ENCODE peak calls at places on chromosomes 5 and 9, in five cellular contexts. Z, A, I, M and N are unnamed samples.

GRCh38 chr5:143343042-143343441 is 60.4 kb downstream of the NR3C1 start:
- DNase-seq in Z (no peak), A (no peak), I (no peak), M (no peak), N (no peak)

GRCh38 chr9:118455781-118456180 is 751.6 kb downstream of the TLR4 start:
- DNase-seq in Z (no peak), A (no peak), I (no peak), M (no peak), N (no peak)

GRCh38 chr9:25677301-25678146 is 720 bp downstream of the TUSC1 start:
- DNase-seq in Z (peak; percentile 92), A (peak; percentile 80), I (peak; percentile 86), M (no peak), N (peak; percentile 76)

GRCh38 chr5:55625603-55625875 is 86.6 kb downstream of the SLC38A9 start:
- DNase-seq in Z (no peak), A (no peak), I (no peak), M (no peak), N (no peak)

GRCh38 chr9:70941191-70941590 is 180.2 kb downstream of the TRPM3 start:
- DNase-seq in Z (no peak), A (no peak), I (no peak), M (no peak), N (no peak)

GRCh38 chr9:130626249-130626982 is 38.0 kb upstream of the PRDM12 start:
- DNase-seq in Z (no peak), A (no peak), I (no peak), M (peak; percentile 4), N (no peak)

GRCh38 chr5:38420246-38420645 is 136.2 kb downstream of the LIFR start:
- DNase-seq in Z (no peak), A (no peak), I (no peak), M (no peak), N (no peak)

GRCh38 chr9:100485196-100485595 is 12.2 kb downstream of the TMEFF1 start:
- DNase-seq in Z (no peak), A (no peak), I (no peak), M (no peak), N (no peak)

GRCh38 chr5:74035521-74035937 is 409.5 kb downstream of the ARHGEF28 start:
- DNase-seq in Z (peak; percentile 25), A (peak; percentile 28), I (no peak), M (peak; percentile 35), N (no peak)

GRCh38 chr9:71767421-71768321 is 642 bp downstream of the CEMIP2 start:
- DNase-seq in Z (peak; percentile 54), A (no peak), I (peak; percentile 34), M (no peak), N (no peak)

GRCh38 chr9:130128251-130128650 is 44.0 kb upstream of the NCS1 start:
- DNase-seq in Z (peak; percentile 31), A (no peak), I (peak; percentile 30), M (peak; percentile 21), N (no peak)

GRCh38 chr5:102511666-102512065 is 12.9 kb upstream of the SLCO6A1 start:
- DNase-seq in Z (no peak), A (no peak), I (no peak), M (no peak), N (peak; percentile 1)

GRCh38 chr9:108468364-108468763 is 387.4 kb downstream of the ACTL7B start:
- DNase-seq in Z (peak; percentile 55), A (no peak), I (no peak), M (peak; percentile 37), N (no peak)

GRCh38 chr5:167767775-167768174 is 523.7 kb upstream of the WWC1 start:
- DNase-seq in Z (no peak), A (no peak), I (no peak), M (no peak), N (no peak)

GRCh38 chr5:72067682-72068470 is 39.4 kb upstream of the MAP1B start:
- DNase-seq in Z (no peak), A (no peak), I (no peak), M (no peak), N (peak; percentile 17)

GRCh38 chr9:21803674-21804048 is 1.2 kb downstream of the MTAP start:
- DNase-seq in Z (no peak), A (no peak), I (no peak), M (no peak), N (no peak)

GRCh38 chr9:82532504-82532903 is 530.4 kb downstream of the RASEF start:
- DNase-seq in Z (no peak), A (no peak), I (no peak), M (no peak), N (no peak)

GRCh38 chr9:88950341-88951141 is 40.7 kb upstream of the S1PR3 start:
- DNase-seq in Z (no peak), A (no peak), I (no peak), M (no peak), N (no peak)

GRCh38 chr5:32362527-32362926 is 49.8 kb upstream of the MTMR12 start:
- DNase-seq in Z (no peak), A (no peak), I (no peak), M (no peak), N (no peak)
- H3K27ac ChIP-seq in Z (no peak overlapping the region), A (no peak overlapping the region), I (no peak overlapping the region), M (no peak overlapping the region), N (no peak overlapping the region)

GRCh38 chr5:137624786-137625349 is 111.0 kb downstream of the KLHL3 start:
- DNase-seq in Z (no peak), A (no peak), I (no peak), M (no peak), N (no peak)

GRCh38 chr5:137622850-137623249 is 113.0 kb downstream of the KLHL3 start:
- DNase-seq in Z (no peak), A (peak; percentile 86), I (peak; percentile 86), M (no peak), N (peak; percentile 82)

GRCh38 chr5:137619191-137619870 is 116.6 kb downstream of the KLHL3 start:
- DNase-seq in Z (no peak), A (peak; percentile 60), I (no peak), M (no peak), N (no peak)

GRCh38 chr5:137621306-137621705 is 114.6 kb downstream of the KLHL3 start:
- DNase-seq in Z (no peak), A (no peak), I (no peak), M (no peak), N (no peak)

GRCh38 chr5:137621861-137622823 is 113.7 kb downstream of the KLHL3 start:
- DNase-seq in Z (no peak), A (peak; percentile 63), I (no peak), M (no peak), N (no peak)
- H3K27ac ChIP-seq in Z (no peak overlapping the region), A (peak overlapping the region; percentile 79), I (peak overlapping the region; percentile 24), M (no peak overlapping the region), N (peak overlapping the region; percentile 86)

GRCh38 chr9:19378647-19379046 is 1.4 kb downstream of the RPS6 start:
- DNase-seq in Z (no peak), A (no peak), I (no peak), M (no peak), N (no peak)
- H3K27ac ChIP-seq in Z (no peak overlapping the region), A (peak overlapping the region; percentile 93), I (peak overlapping the region; percentile 90), M (peak overlapping the region; percentile 75), N (no peak overlapping the region)

GRCh38 chr9:38091310-38092199 is 22.5 kb upstream of the SHB start:
- DNase-seq in Z (no peak), A (no peak), I (no peak), M (no peak), N (no peak)
- H3K27ac ChIP-seq in Z (no peak overlapping the region), A (no peak overlapping the region), I (no peak overlapping the region), M (no peak overlapping the region), N (no peak overlapping the region)

GRCh38 chr5:67538343-67538670 is 341.7 kb upstream of the CD180 start:
- DNase-seq in Z (no peak), A (no peak), I (no peak), M (no peak), N (no peak)

GRCh38 chr5:67538855-67539506 is 342.4 kb upstream of the CD180 start:
- DNase-seq in Z (no peak), A (no peak), I (no peak), M (no peak), N (no peak)

GRCh38 chr5:67536892-67537291 is 340.3 kb upstream of the CD180 start:
- DNase-seq in Z (no peak), A (no peak), I (no peak), M (no peak), N (no peak)

GRCh38 chr5:67541869-67542268 is 345.3 kb upstream of the CD180 start:
- DNase-seq in Z (no peak), A (no peak), I (no peak), M (no peak), N (no peak)

GRCh38 chr5:67537439-67538342 is 341.1 kb upstream of the CD180 start:
- DNase-seq in Z (no peak), A (no peak), I (no peak), M (no peak), N (no peak)
- H3K27ac ChIP-seq in Z (no peak overlapping the region), A (no peak overlapping the region), I (peak overlapping the region; percentile 57), M (no peak overlapping the region), N (no peak overlapping the region)

GRCh38 chr5:9466677-9467076 is 79.2 kb downstream of the SEMA5A start:
- DNase-seq in Z (no peak), A (no peak), I (no peak), M (no peak), N (no peak)
- H3K27ac ChIP-seq in Z (no peak overlapping the region), A (no peak overlapping the region), I (no peak overlapping the region), M (no peak overlapping the region), N (no peak overlapping the region)

GRCh38 chr9:137078701-137079400 is 1.5 kb downstream of the UAP1L1 start:
- DNase-seq in Z (peak; percentile 65), A (no peak), I (no peak), M (no peak), N (no peak)
- H3K27ac ChIP-seq in Z (no peak overlapping the region), A (no peak overlapping the region), I (peak overlapping the region; percentile 53), M (no peak overlapping the region), N (no peak overlapping the region)

GRCh38 chr9:128638580-128638979 is 18.1 kb downstream of the DYNC2I2 start:
- DNase-seq in Z (no peak), A (no peak), I (no peak), M (no peak), N (no peak)

GRCh38 chr9:128635266-128636023 is 21.2 kb downstream of the DYNC2I2 start:
- DNase-seq in Z (peak; percentile 93), A (peak; percentile 82), I (peak; percentile 93), M (no peak), N (no peak)

GRCh38 chr9:128636024-128636390 is 20.6 kb downstream of the DYNC2I2 start:
- DNase-seq in Z (peak; percentile 71), A (no peak), I (peak; percentile 85), M (no peak), N (no peak)

GRCh38 chr9:128637656-128638055 is 19.0 kb downstream of the DYNC2I2 start:
- DNase-seq in Z (no peak), A (no peak), I (no peak), M (no peak), N (peak; percentile 36)

GRCh38 chr9:128636556-128637530 is 19.8 kb downstream of the DYNC2I2 start:
- DNase-seq in Z (no peak), A (no peak), I (no peak), M (no peak), N (no peak)
- H3K27ac ChIP-seq in Z (peak overlapping the region; percentile 89), A (peak overlapping the region; percentile 72), I (peak overlapping the region; percentile 97), M (no peak overlapping the region), N (no peak overlapping the region)

GRCh38 chr5:32538031-32538547 is 47.3 kb upstream of the SUB1 start:
- DNase-seq in Z (no peak), A (no peak), I (peak; percentile 29), M (peak; percentile 76), N (no peak)
- H3K27ac ChIP-seq in Z (no peak overlapping the region), A (no peak overlapping the region), I (peak overlapping the region; percentile 24), M (peak overlapping the region; percentile 15), N (no peak overlapping the region)